ENCODE peak calls at places on chromosomes 4 and X, in five cellular contexts. Y is left ventricle myocardium inferior, G is suprapubic skin, F is IMR-90, W is A549. J is an unnamed sample. For H3K9me3, the result is how much of the 10 kb centered on the place peaks cover.

GRCh38 chrX:18962329-18962728 is 21.6 kb downstream of the PHKA2 start:
- DNase-seq in Y (no peak), G (no peak), F (no peak), W (no peak), J (no peak)

GRCh38 chr4:38069271-38069760 is 109.1 kb downstream of the PTTG2 start:
- DNase-seq in Y (no peak), G (no peak), F (peak), W (peak), J (no peak)

GRCh38 chr4:72606751-72607150 is 37.7 kb upstream of the ADAMTS3 start:
- DNase-seq in Y (no peak), G (no peak), F (no peak), W (no peak), J (no peak)

GRCh38 chr4:150078041-150078995 is at the start of gene DCLK2:
- DNase-seq in Y (peak), G (peak), F (peak), W (peak), J (peak)

GRCh38 chr4:186191266-186192067 is at the start of gene CYP4V2:
- DNase-seq in Y (peak), G (peak), F (peak), W (peak), J (peak)

GRCh38 chrX:107551546-107551945 is 76.8 kb upstream of the PRPS1 start:
- DNase-seq in Y (peak), G (no peak), F (no peak), W (no peak), J (no peak)

GRCh38 chr4:160136021-160136420 is 1033.1 kb downstream of the RAPGEF2 start:
- DNase-seq in Y (no peak), G (no peak), F (no peak), W (no peak), J (no peak)

GRCh38 chrX:154334496-154334895 is 38.9 kb downstream of the TKTL1 start:
- DNase-seq in Y (no peak), G (no peak), F (no peak), W (no peak), J (no peak)

GRCh38 chr4:158155656-158156356 is 17.0 kb downstream of the GASK1B start:
- DNase-seq in Y (no peak), G (no peak), F (no peak), W (no peak), J (no peak)

GRCh38 chrX:23312136-23312535 is 22.5 kb upstream of the PTCHD1 start:
- DNase-seq in Y (no peak), G (no peak), F (no peak), W (no peak), J (no peak)

GRCh38 chr4:138835833-138836521 is 179.6 kb upstream of the NOCT start:
- DNase-seq in Y (peak), G (no peak), F (peak), W (no peak), J (no peak)

GRCh38 chr4:1604181-1604705 is 79.9 kb downstream of the FAM53A start:
- DNase-seq in Y (no peak), G (peak), F (no peak), W (peak), J (no peak)

GRCh38 chrX:14039344-14039743 is 9.7 kb upstream of the GEMIN8 start:
- DNase-seq in Y (no peak), G (no peak), F (peak), W (no peak), J (no peak)

GRCh38 chrX:77785400-77785745 is 643 bp downstream of the ATRX start:
- DNase-seq in Y (no peak), G (no peak), F (peak), W (peak), J (no peak)

DNA sequence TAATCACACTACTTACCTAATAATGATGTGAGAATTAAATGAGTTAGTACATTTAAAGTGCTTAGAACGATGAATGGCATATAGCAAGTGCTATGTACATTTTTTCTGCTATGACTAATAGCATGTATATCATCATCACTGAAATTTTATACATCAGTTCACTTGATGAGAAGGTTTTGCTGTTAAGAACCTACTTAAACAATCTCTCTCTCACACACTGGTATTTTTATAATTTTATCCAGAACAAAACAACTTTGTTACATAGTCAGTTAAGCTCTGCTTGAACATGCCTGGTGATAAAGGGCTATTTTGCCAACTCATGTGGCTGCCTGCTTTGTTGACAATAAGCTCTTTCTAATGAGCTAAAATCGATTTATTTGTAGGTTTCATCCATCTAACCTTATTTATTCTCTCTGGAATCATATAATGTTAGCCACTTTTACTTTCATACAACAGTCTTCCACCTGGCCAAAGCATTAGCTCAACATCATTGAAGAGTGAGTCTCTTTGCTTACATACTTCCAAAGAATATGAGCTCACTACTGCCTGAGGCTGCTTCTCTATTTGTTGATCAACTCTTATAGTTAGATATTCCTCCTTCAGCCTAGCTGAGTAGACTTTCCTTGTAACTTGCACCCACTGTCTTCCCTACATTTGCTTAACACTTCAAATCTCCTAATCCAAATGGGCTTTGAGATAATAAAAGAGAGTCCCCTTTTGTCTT is 372.7 kb upstream of the BOD1L1 start:
- DNase-seq in Y (no peak), G (no peak), F (peak), W (no peak), J (no peak)
- H3K9me3 ChIP-seq in Y (under half), G (under half), F (under half), W (under half), J (under half)

GRCh38 chrX:619812-620493 is 10.6 kb upstream of the SHOX start:
- DNase-seq in Y (no peak), G (peak), F (no peak), W (no peak), J (no peak)
- H3K9me3 ChIP-seq in Y (under half), G (under half), F (under half), W (under half), J (under half)

GRCh38 chr4:102169345-102169744 is 175.9 kb downstream of the SLC39A8 start:
- DNase-seq in Y (no peak), G (no peak), F (no peak), W (no peak), J (no peak)
- H3K9me3 ChIP-seq in Y (under half), G (under half), F (under half), W (under half), J (under half)

DNA sequence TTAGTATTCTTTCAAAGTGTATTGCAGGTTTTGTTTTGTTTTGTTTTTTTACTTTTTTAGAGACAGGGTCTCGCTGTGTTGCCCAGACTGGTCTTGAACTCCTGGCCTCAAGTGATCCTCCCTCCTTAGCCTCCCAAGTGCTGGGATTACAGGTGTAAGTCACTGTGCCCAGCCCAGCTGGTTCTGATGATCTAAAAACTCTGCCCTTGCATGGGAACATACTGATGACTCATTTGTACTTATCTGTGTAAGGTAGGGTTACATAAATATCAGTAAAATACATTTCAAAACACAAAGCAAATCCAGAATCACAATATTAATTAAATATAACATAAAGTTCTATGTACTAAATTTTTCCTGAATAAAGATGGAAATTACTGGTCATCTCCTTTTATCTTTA is 7.4 kb upstream of the SLC9B1 start:
- DNase-seq in Y (no peak), G (no peak), F (peak), W (no peak), J (no peak)
- H3K9me3 ChIP-seq in Y (under half), G (under half), F (under half), W (under half), J (under half)

DNA sequence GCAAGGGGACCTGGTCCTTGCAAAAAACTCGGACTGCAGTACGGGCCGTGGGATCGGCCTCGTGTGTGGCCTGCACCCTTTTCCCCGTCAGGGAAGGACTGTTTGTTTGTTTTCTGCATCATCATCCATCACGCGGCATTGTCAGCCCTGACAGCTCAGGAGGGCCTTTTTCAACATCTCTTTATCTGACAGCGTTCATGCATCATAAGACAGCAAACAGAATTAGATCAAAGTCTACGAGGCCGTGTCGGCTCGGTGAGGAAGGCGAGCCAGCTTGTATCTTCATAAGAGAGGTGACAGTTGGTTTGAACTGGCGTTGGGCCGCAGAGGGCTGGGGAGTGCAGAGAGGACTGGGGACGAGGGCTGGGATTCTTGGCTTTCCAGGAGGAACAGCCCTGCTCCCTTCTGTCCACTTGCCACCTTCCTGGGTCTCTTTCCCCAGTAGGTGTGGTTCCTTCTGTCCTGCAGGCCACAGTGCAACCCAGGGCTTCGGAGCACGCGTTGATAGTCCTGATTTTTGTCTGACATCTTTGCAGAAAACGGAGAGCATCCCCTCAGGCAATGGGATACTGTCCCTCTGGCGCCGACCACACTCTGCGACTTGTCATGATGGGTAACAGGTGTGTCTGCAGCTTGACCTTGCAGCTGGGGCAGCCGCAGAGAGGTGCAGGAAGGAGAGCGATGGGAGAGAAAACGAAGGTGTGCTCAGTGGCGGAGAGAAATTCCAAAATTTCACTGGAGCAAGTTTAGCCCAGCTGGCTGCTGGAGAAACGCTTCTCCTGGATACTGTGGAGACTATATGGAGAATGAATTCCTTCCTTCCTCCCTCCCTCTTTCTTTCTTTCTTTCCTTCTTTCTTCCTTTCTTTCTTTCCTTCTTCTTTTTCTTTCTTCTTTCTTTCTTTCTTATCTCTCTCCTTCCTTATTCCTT is 104.0 kb upstream of the SHOX start:
- DNase-seq in Y (no peak), G (no peak), F (no peak), W (peak), J (no peak)
- H3K9me3 ChIP-seq in Y (under half), G (under half), F (under half), W (under half), J (under half)

GRCh38 chr4:19879330-19879729 is 372.4 kb upstream of the SLIT2 start:
- DNase-seq in Y (no peak), G (no peak), F (no peak), W (no peak), J (no peak)
- H3K9me3 ChIP-seq in Y (under half), G (under half), F (under half), W (under half), J (under half)

GRCh38 chrX:53009032-53009431 is 39.6 kb upstream of the GPR173 start:
- DNase-seq in Y (no peak), G (no peak), F (no peak), W (no peak), J (no peak)

GRCh38 chrX:53003111-53003510 is 44.8 kb upstream of the FAM156A start:
- DNase-seq in Y (no peak), G (no peak), F (no peak), W (no peak), J (no peak)

GRCh38 chrX:53001958-53002357 is 43.6 kb upstream of the FAM156A start:
- DNase-seq in Y (no peak), G (no peak), F (no peak), W (no peak), J (no peak)

GRCh38 chrX:53000447-53001208 is 42.3 kb upstream of the FAM156A start:
- DNase-seq in Y (no peak), G (no peak), F (no peak), W (no peak), J (no peak)

GRCh38 chrX:53004038-53004437 is 44.6 kb upstream of the GPR173 start:
- DNase-seq in Y (no peak), G (no peak), F (no peak), W (no peak), J (no peak)
- H3K9me3 ChIP-seq in Y (under half), G (under half), F (under half), W (under half), J (under half)

GRCh38 chrX:46485897-46486296 is 59.3 kb downstream of the ZNF674 start:
- DNase-seq in Y (no peak), G (no peak), F (no peak), W (no peak), J (no peak)

GRCh38 chrX:46488712-46489111 is 56.5 kb downstream of the ZNF674 start:
- DNase-seq in Y (no peak), G (no peak), F (no peak), W (no peak), J (no peak)
- H3K9me3 ChIP-seq in Y (under half), G (under half), F (under half), W (under half), J (under half)

GRCh38 chrX:64379924-64380323 is 15.3 kb downstream of the MTMR8 start:
- DNase-seq in Y (no peak), G (no peak), F (no peak), W (no peak), J (no peak)

DNA sequence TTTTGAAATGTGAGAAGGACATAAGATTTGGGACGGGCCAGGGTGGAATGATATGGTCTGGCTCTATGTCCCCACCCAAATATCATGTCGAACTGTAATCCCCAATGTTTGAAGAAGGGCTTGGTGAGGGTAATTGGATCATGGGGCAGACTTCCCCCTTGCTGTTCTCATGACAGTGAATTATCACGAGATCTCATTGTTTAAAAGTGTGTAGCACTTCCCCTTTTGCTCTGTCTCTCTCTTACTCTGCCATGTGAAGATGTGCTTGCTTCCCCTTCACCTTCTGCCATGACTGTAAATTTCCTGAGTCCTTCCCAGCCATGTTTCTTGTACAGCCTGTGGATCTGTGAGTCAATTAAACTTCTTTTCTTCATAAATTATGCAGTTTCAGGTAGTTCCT is 17.5 kb downstream of the MTMR8 start:
- DNase-seq in Y (no peak), G (no peak), F (no peak), W (no peak), J (no peak)
- H3K9me3 ChIP-seq in Y (half or more), G (under half), F (under half), W (under half), J (under half)

GRCh38 chrX:97126020-97126419 is 242.3 kb downstream of the RPA4 start:
- DNase-seq in Y (no peak), G (no peak), F (peak), W (no peak), J (no peak)
- H3K9me3 ChIP-seq in Y (under half), G (under half), F (under half), W (under half), J (under half)

J was measured in MG63.